ENCODE peak calls at places on chromosomes 5 and 9, in six cellular contexts. E, A, F, R, K and G are unnamed samples.

GRCh38 chr5:133179405-133179804 is 127.6 kb downstream of the HSPA4 start:
- DNase-seq in A (no peak), F (no peak), R (no peak), E (no peak), K (no peak), G (no peak)

GRCh38 chr9:124771021-124771866 is at the start of gene NR6A1:
- DNase-seq in E (peak), R (peak), F (peak), A (peak), K (peak), G (peak)

GRCh38 chr9:124015091-124015660 is 3.6 kb downstream of the LHX2 start:
- DNase-seq in A (no peak), F (no peak), K (no peak), R (no peak), E (no peak), G (peak)

GRCh38 chr9:136629879-136630661 is 32.6 kb upstream of the EGFL7 start:
- DNase-seq in E (peak), F (no peak), R (no peak), A (peak), K (peak), G (peak)

GRCh38 chr9:20205821-20206220 is 416.5 kb downstream of the MLLT3 start:
- DNase-seq in A (no peak), R (no peak), K (no peak), E (no peak), F (no peak), G (no peak)

GRCh38 chr5:40660751-40661150 is 19.0 kb upstream of the PTGER4 start:
- DNase-seq in F (no peak), E (no peak), A (no peak), K (no peak), R (no peak), G (no peak)

GRCh38 chr5:131684595-131684994 is 49.6 kb upstream of the RAPGEF6 start:
- DNase-seq in E (no peak), A (peak), F (no peak), K (no peak), R (no peak), G (no peak)

GRCh38 chr9:136108648-136109266 is 9.9 kb downstream of the TMEM250 start:
- DNase-seq in F (no peak), R (no peak), E (no peak), K (no peak), A (no peak), G (no peak)

GRCh38 chr5:111129938-111130337 is 37.8 kb downstream of the WDR36 start:
- DNase-seq in F (no peak), K (no peak), R (no peak), E (no peak), A (no peak), G (no peak)

GRCh38 chr5:149257875-149258705 is 13.6 kb upstream of the AFAP1L1 start:
- DNase-seq in K (no peak), F (no peak), A (no peak), E (no peak), R (no peak), G (no peak)

GRCh38 chr9:114671605-114672004 is 10.4 kb downstream of the TEX48 start:
- DNase-seq in F (no peak), E (no peak), A (no peak), K (no peak), R (no peak), G (no peak)

GRCh38 chr5:95669540-95669939 is 13.3 kb downstream of the SPATA9 start:
- DNase-seq in A (no peak), E (peak), R (no peak), F (no peak), K (peak), G (no peak)

GRCh38 chr5:39014544-39014943 is 59.7 kb downstream of the RICTOR start:
- DNase-seq in K (no peak), E (no peak), F (no peak), R (no peak), A (peak), G (no peak)

GRCh38 chr5:107580902-107581823 is 89.6 kb downstream of the EFNA5 start:
- DNase-seq in K (no peak), A (no peak), E (no peak), R (no peak), F (no peak), G (no peak)

GRCh38 chr5:63375851-63376250 is 586.4 kb downstream of the HTR1A start:
- DNase-seq in F (no peak), R (no peak), E (no peak), K (no peak), A (no peak), G (no peak)

GRCh38 chr9:99966720-99967119 is 60.3 kb downstream of the STX17 start:
- DNase-seq in E (no peak), F (no peak), R (peak), A (peak), K (peak), G (no peak)

GRCh38 chr5:115480245-115480644 is 64.3 kb downstream of the FEM1C start:
- DNase-seq in F (no peak), K (no peak), E (no peak), A (no peak), R (no peak), G (no peak)

GRCh38 chr9:106864533-106865143 is 1.7 kb downstream of the ZNF462 start:
- DNase-seq in F (no peak), K (peak), E (no peak), R (peak), A (no peak), G (no peak)

GRCh38 chr9:108838017-108838416 is 17.8 kb downstream of the ACTL7B start:
- DNase-seq in R (no peak), F (no peak), E (no peak), K (no peak), A (peak), G (no peak)

GRCh38 chr9:136644343-136644592 is 18.4 kb upstream of the EGFL7 start:
- DNase-seq in E (peak), K (peak), R (no peak), F (no peak), A (no peak), G (no peak)

GRCh38 chr5:107565791-107566536 is 104.8 kb downstream of the EFNA5 start:
- DNase-seq in E (no peak), K (peak), F (no peak), R (no peak), A (no peak), G (no peak)

GRCh38 chr5:143147918-143148317 is 255.6 kb downstream of the NR3C1 start:
- DNase-seq in K (no peak), A (no peak), R (no peak), F (no peak), E (no peak), G (no peak)

GRCh38 chr5:139369181-139369580 is 13.9 kb downstream of the SLC23A1 start:
- DNase-seq in K (no peak), R (no peak), F (no peak), A (no peak), E (no peak), G (no peak)

GRCh38 chr5:176693477-176693851 is 46.2 kb downstream of the TSPAN17 start:
- DNase-seq in A (no peak), F (no peak), E (peak), K (no peak), R (no peak), G (peak)

GRCh38 chr5:73451218-73452130 is 2.9 kb upstream of the FOXD1 start:
- DNase-seq in F (no peak), A (no peak), E (peak), K (peak), R (no peak), G (peak)
- TF ChIP-seq MAX in F (no peak), A (peak), E (no peak), K (no peak), R (peak), G (no peak)

GRCh38 chr5:78984611-78985406 is at the start of gene ARSB:
- DNase-seq in R (peak), K (peak), E (peak), A (peak), F (no peak), G (peak)

GRCh38 chr5:78983601-78984000 is 1.5 kb downstream of the ARSB start:
- DNase-seq in K (no peak), F (no peak), A (no peak), R (no peak), E (peak), G (no peak)

GRCh38 chr5:78989080-78989479 is 4.0 kb upstream of the ARSB start:
- DNase-seq in E (no peak), A (no peak), K (no peak), F (no peak), R (no peak), G (no peak)

GRCh38 chr5:78984020-78984610 is 995 bp downstream of the ARSB start:
- DNase-seq in A (peak), R (no peak), E (peak), K (peak), F (no peak), G (peak)

GRCh38 chr5:78985407-78986223 is 505 bp upstream of the ARSB start:
- DNase-seq in A (peak), E (peak), R (peak), K (peak), F (no peak), G (peak)
- TF ChIP-seq POLR2A in A (peak), E (no peak), R (no peak), K (no peak), F (no peak), G (peak)

GRCh38 chr9:35859310-35859994 is 10.7 kb downstream of the OR13J1 start:
- DNase-seq in R (peak), A (no peak), F (no peak), E (no peak), K (no peak), G (peak)
- TF ChIP-seq MYC in R (no peak), A (no peak), F (no peak), E (no peak), K (no peak), G (no peak)

GRCh38 chr5:1781107-1781506 is 18.5 kb downstream of the MRPL36 start:
- DNase-seq in K (no peak), F (no peak), R (no peak), A (no peak), E (no peak), G (no peak)

GRCh38 chr5:1780621-1780945 is 19.1 kb downstream of the MRPL36 start:
- DNase-seq in A (no peak), E (no peak), F (no peak), R (no peak), K (no peak), G (no peak)

GRCh38 chr5:1783214-1783551 is 16.5 kb downstream of the MRPL36 start:
- DNase-seq in K (no peak), F (peak), A (no peak), R (no peak), E (peak), G (no peak)

GRCh38 chr5:1782385-1783213 is 17.0 kb downstream of the MRPL36 start:
- DNase-seq in E (no peak), K (no peak), F (no peak), R (no peak), A (no peak), G (peak)

DNA sequence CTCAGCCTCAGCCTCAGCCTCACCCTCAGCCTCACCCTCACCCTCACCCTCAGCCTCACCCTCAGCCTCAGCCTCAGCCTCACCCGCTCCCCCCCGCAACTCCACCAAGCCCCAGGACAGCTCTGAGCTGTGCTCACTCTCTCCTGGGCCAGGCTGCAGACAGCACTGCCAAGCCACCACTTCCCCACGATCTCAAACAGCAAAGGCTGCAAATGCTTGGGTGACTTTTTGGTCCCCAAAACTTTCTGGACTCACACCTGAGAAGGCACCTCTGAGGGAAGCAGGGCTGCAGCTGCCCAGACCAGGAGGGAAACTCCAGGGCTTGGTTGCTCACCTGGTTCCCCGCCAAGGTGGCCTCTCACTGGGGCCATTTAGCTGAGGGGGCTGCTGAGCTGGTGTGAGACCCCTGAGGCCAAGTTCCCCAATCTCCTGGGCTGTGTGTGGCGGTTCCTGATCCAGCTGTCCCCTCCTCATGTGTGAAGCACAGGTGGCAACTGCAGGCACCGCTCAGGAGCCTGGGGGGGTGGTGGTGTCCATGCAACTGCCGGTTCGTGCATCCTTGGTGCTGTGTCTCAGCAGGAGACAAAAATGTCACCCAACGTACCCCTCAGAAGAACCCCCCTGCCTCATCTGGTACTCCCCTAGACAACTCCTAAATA is 17.8 kb downstream of the MRPL36 start:
- DNase-seq in K (no peak), F (no peak), R (no peak), A (no peak), E (no peak), G (no peak)
- TF ChIP-seq MAX in K (no peak), F (no peak), R (no peak), A (no peak), E (no peak), G (no peak)

GRCh38 chr5:178231736-178232123 is 872 bp downstream of the PHYKPL start:
- DNase-seq in K (no peak), R (no peak), A (no peak), F (no peak), E (no peak), G (peak)

GRCh38 chr5:178232920-178233429 is 373 bp upstream of the PHYKPL start:
- DNase-seq in R (no peak), F (no peak), E (no peak), A (no peak), K (no peak), G (no peak)

GRCh38 chr5:178232124-178232919 is at the start of gene PHYKPL:
- DNase-seq in E (peak), R (peak), K (peak), F (no peak), A (peak), G (peak)

GRCh38 chr5:178229861-178230260 is 2.7 kb downstream of the PHYKPL start:
- DNase-seq in K (no peak), E (no peak), F (no peak), R (no peak), A (no peak), G (no peak)

DNA sequence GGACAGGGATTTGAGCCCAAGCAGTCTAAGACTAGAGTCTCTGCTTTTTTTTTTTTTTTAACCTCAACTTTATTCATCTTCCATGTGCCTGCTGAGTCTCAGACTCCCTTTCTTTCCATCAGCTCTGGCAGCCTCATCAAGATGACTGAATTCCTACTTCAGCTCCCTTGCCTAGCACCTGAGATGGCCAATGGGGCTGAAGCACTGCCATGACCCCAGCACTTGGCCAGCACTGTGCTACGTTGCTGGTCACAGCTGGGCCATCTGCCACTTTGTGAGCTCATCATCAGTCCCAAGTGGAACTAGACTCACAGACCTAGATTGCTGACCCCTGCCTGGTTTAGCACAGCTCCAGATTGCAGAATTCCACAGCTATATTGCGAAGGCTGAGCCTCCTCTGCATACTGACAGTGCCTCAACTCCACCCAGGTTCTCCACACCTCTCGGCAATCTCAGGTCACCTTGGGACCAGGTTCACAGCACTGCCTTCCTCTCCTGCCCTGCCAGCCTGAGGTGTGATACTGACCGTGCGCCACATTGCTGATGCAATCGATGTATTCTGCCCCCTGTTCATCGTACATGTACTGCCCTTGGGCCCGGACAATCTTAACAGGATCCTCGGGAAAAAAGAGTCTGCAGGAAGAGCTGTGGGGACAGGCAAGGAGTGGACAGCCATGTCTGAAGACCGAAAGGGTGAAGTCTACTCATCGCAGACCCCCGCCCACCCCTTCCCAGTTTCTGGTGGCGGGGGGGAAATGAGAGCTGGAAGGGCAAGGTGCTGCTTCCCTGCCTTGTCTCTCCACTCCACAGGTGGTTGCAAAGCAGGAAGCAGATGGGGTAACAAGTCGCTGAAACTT is 1.5 kb downstream of the PHYKPL start:
- DNase-seq in K (no peak), F (no peak), E (no peak), R (no peak), A (no peak), G (no peak)
- TF ChIP-seq POLR2A in K (no peak), F (no peak), E (no peak), R (no peak), A (no peak), G (no peak)

GRCh38 chr9:121281614-121282291 is 13.8 kb downstream of the GSN start:
- DNase-seq in A (peak), E (peak), F (no peak), R (peak), K (peak), G (no peak)
- TF ChIP-seq MYC in A (no peak), E (no peak), F (no peak), R (no peak), K (no peak), G (no peak)

GRCh38 chr5:125306741-125307140 is 560.3 kb upstream of the ZNF608 start:
- DNase-seq in K (no peak), A (no peak), F (no peak), R (no peak), E (no peak), G (no peak)
- TF ChIP-seq MAX in K (no peak), A (no peak), F (no peak), R (no peak), E (no peak), G (no peak)

DNA sequence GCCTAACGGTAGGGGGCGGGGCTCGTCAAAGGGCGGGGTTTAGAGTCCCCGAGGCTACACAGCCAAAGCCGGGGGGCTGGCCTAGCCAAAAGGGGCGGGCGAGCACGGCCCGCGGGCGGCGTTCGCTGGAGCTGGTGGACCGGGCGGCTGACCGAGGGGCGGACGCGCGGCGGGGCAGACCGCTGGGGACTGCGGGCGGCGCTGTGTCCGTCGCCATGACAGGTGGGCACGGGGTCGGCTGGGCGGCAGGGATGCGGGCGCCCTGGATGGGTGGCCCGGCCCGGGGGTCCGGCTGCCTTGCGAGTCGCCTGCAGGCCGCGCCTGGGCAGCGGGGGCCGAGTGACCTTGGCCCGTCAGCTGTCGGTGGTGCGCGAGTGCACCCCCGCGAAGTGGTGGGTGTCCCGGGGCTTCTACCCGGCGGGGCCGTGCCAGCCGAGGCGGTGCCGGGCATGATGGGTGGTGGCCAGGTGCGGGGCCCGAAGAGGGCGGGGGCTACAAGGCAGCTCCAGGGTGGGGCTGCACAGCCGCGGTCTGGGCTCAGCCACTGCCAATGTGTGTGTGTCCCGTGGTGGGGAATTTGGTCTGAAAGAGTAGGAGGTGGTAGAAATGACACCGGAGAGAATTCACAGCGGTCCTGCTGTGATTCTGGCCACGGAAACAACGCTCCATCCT is at the start of gene CARD19:
- DNase-seq in F (no peak), K (no peak), R (peak), E (peak), A (no peak), G (peak)
- TF ChIP-seq POLR2A in F (peak), K (peak), R (peak), E (no peak), A (peak), G (peak)

GRCh38 chr5:10702040-10702629 is 58.9 kb downstream of the DAP start:
- DNase-seq in K (peak), A (no peak), F (no peak), R (no peak), E (peak), G (no peak)

GRCh38 chr5:10701567-10702039 is 59.4 kb downstream of the DAP start:
- DNase-seq in R (peak), F (no peak), K (peak), E (peak), A (peak), G (peak)

GRCh38 chr5:10699987-10700386 is 61.0 kb downstream of the DAP start:
- DNase-seq in E (no peak), K (no peak), A (no peak), F (no peak), R (no peak), G (no peak)

GRCh38 chr5:10700516-10700915 is 60.5 kb downstream of the DAP start:
- DNase-seq in A (no peak), F (no peak), K (no peak), E (no peak), R (no peak), G (no peak)

GRCh38 chr5:10699281-10699874 is 61.7 kb downstream of the DAP start:
- DNase-seq in R (no peak), K (peak), A (no peak), E (no peak), F (no peak), G (no peak)
- TF ChIP-seq MYC in R (no peak), K (no peak), A (no peak), E (no peak), F (no peak), G (no peak)